ENCODE peak calls at places on chromosomes 16 and 17, in seven cellular contexts. A is HL-60, R is stomach, D is sigmoid colon, W is breast epithelium, Z is transverse colon, N is prostate gland. K is an unnamed sample.

GRCh38 chr16:2897110-2897509 is 14.1 kb downstream of the FLYWCH2 start:
- DNase-seq in A (no peak), R (no peak), D (no peak), W (no peak), Z (no peak), N (no peak), K (peak)

GRCh38 chr16:70601576-70602575 is 44.5 kb upstream of the IL34 start:
- DNase-seq in A (no peak), R (no peak), D (no peak), W (no peak), Z (no peak), N (no peak), K (peak)

GRCh38 chr17:17900615-17901520 is 64.1 kb upstream of the SREBF1 start:
- DNase-seq in A (peak), R (peak), D (peak), W (peak), Z (peak), N (peak), K (peak)

GRCh38 chr17:75785016-75785769 is 587 bp downstream of the UNK start:
- DNase-seq in A (peak), R (peak), D (peak), W (peak), Z (peak), N (peak), K (peak)

GRCh38 chr17:72381597-72382397 is 261.0 kb downstream of the SOX9 start:
- DNase-seq in A (no peak), R (no peak), D (no peak), W (no peak), Z (no peak), N (no peak), K (no peak)

GRCh38 chr17:42548070-42548837 is 4.5 kb upstream of the HSD17B1 start:
- DNase-seq in A (no peak), R (peak), D (no peak), W (peak), Z (peak), N (peak), K (peak)

GRCh38 chr16:49755291-49755611 is 100.7 kb downstream of the ZNF423 start:
- DNase-seq in A (no peak), R (no peak), D (no peak), W (no peak), Z (no peak), N (peak), K (no peak)

GRCh38 chr17:15908378-15908777 is 36.6 kb upstream of the ADORA2B start:
- DNase-seq in A (no peak), R (no peak), D (no peak), W (no peak), Z (no peak), N (no peak), K (no peak)

GRCh38 chr17:70074991-70075390 is at the start of gene KCNJ16:
- DNase-seq in A (no peak), R (peak), D (no peak), W (no peak), Z (peak), N (no peak), K (no peak)

GRCh38 chr17:5705081-5705875 is 121.0 kb upstream of the NLRP1 start:
- DNase-seq in A (no peak), R (no peak), D (no peak), W (no peak), Z (no peak), N (no peak), K (no peak)

GRCh38 chr16:79892278-79892677 is 291.7 kb upstream of the MAF start:
- DNase-seq in A (no peak), R (no peak), D (no peak), W (no peak), Z (no peak), N (no peak), K (no peak)

GRCh38 chr17:2517539-2517938 is 5.9 kb upstream of the METTL16 start:
- DNase-seq in A (no peak), R (no peak), D (peak), W (no peak), Z (no peak), N (no peak), K (no peak)

GRCh38 chr17:32588982-32589381 is 102.2 kb downstream of the CDK5R1 start:
- DNase-seq in A (no peak), R (no peak), D (no peak), W (no peak), Z (no peak), N (no peak), K (no peak)

GRCh38 chr17:56908061-56908542 is 5.7 kb downstream of the TRIM25 start:
- DNase-seq in A (peak), R (peak), D (no peak), W (no peak), Z (peak), N (no peak), K (peak)

GRCh38 chr17:63881935-63882601 is at the start of gene GH2:
- DNase-seq in A (peak), R (peak), D (no peak), W (no peak), Z (peak), N (peak), K (peak)

GRCh38 chr17:57671546-57672204 is 73.4 kb downstream of the CCDC182 start:
- DNase-seq in A (peak), R (peak), D (peak), W (peak), Z (peak), N (peak), K (peak)

GRCh38 chr16:52611817-52612673 is 65.1 kb upstream of the TOX3 start:
- DNase-seq in A (no peak), R (peak), D (no peak), W (no peak), Z (peak), N (no peak), K (no peak)

GRCh38 chr17:28901866-28902818 is 737 bp downstream of the DHRS13 start:
- DNase-seq in A (peak), R (peak), D (no peak), W (no peak), Z (peak), N (peak), K (no peak)

GRCh38 chr16:15775209-15775608 is 81.6 kb downstream of the MYH11 start:
- DNase-seq in A (no peak), R (no peak), D (no peak), W (no peak), Z (no peak), N (no peak), K (no peak)

DNA sequence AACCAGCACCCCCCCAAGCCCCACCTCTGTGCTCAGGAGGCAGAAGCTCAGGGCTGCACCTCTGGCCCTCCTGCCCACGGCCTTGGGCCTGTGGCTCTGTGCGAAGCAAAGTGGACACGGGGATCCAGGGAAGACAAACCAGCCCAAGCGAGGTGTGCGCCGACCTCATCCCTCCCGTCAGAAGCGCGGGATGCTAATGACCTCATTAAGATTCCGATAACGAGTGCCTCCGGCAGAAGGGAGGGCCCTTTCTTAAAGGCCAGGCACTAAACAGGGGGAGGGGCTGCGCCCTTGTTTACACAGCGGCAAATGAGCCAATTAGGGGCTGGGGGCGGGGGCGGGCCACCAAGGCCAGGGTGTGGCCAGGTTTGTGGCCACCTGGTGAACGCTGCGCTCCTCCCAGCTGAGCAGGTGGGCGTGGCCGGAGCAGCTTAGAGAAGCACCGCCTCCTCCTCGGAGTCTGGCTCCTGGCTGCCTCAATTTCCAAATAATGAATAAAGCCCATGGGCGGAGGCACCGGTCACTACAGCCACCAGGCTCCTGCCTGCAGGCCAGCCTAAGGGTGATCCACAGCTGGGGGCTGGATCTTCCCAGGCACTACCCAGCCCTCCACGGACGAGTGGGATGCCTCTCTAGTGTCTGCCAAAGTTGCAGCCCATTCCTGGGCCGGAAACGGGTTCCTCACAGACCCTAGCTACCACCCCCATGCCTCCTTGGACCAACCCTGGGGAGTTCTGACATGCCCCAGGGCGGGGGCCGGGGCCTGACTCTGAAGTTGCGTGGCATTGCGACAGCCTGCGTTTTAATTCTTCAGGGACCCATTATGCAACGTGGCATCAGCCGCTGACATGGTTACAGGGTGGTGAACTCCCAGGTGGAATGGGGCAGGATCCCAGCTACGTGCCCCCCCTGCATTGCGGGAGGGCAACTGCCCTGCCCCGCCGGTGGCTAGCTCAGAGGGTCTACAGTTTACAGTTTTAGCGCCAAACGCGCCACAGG is 3.0 kb downstream of the CBX4 start:
- DNase-seq in A (peak), R (peak), D (no peak), W (peak), Z (peak), N (peak), K (peak)
- TF ChIP-seq POLR2AphosphoS5 in A (peak), R (no peak), D (no peak), W (no peak), Z (peak), N (peak), K (no peak)

GRCh38 chr16:69453936-69454335 is 29.5 kb downstream of the CYB5B start:
- DNase-seq in A (no peak), R (no peak), D (no peak), W (no peak), Z (no peak), N (no peak), K (no peak)

GRCh38 chr16:69448470-69449193 is 24.2 kb downstream of the CYB5B start:
- DNase-seq in A (no peak), R (no peak), D (no peak), W (no peak), Z (no peak), N (no peak), K (no peak)

GRCh38 chr16:69451166-69451565 is 26.7 kb downstream of the CYB5B start:
- DNase-seq in A (no peak), R (no peak), D (no peak), W (no peak), Z (no peak), N (no peak), K (no peak)
- H3K27ac ChIP-seq in A (no peak), R (no peak), D (no peak), W (no peak), Z (no peak), N (no peak), K (no peak)

GRCh38 chr17:74214642-74215331 is 1.4 kb downstream of the TTYH2 start:
- DNase-seq in A (no peak), R (no peak), D (no peak), W (no peak), Z (no peak), N (no peak), K (no peak)

GRCh38 chr17:74213897-74214386 is 571 bp downstream of the TTYH2 start:
- DNase-seq in A (peak), R (no peak), D (peak), W (no peak), Z (peak), N (no peak), K (peak)

GRCh38 chr17:74212262-74212912 is 984 bp upstream of the TTYH2 start:
- DNase-seq in A (no peak), R (no peak), D (peak), W (no peak), Z (peak), N (no peak), K (peak)

GRCh38 chr17:74211929-74212261 is 1.5 kb upstream of the TTYH2 start:
- DNase-seq in A (peak), R (no peak), D (no peak), W (no peak), Z (no peak), N (no peak), K (no peak)

DNA sequence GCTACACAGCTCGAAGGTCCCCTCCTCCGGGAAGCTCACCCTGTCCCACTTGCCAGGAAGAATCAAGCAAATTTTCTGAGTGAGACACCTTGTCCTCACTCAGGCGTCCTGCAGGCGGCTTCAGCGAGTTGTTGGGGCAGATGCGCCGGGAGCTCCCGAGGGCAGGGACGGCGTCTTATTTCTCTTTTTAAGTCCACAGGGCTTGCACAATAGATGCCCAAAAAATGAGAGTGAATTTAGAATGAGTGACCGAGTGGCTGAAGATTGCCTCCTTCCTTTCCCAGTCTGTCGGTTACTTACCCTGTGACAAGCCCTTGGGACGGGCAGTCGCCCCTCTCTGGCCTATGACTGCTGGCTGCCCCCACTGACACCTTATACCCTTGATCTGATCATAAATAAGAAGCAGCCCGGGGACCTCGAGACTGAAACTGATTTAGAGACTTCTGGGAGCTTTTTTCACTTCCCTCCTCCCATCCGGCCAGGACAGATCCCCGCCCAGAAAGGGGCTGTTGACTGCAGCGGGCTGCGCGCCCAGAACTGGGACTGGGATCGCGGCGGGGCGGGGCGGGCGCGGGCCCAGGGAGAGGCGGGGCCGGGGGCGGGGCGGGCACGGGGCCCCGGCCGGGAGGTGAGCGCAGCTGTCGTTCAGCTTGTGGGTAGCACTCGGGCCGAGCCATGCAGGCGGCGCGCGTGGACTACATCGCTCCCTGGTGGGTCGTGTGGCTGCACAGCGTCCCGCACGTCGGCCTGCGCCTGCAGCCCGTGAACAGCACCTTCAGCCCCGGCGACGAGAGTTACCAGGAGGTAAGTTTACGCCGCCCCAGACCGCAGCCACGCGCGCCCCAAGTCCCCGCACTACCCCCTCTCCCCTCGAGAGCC is at the start of gene TTYH2:
- DNase-seq in A (peak), R (peak), D (peak), W (peak), Z (peak), N (peak), K (peak)
- TF ChIP-seq CTCF in A (peak), R (no peak), D (no peak), W (no peak), Z (peak), N (no peak), K (no peak)

GRCh38 chr17:50070908-50071680 is 15.2 kb downstream of the ITGA3 start:
- DNase-seq in A (no peak), R (no peak), D (no peak), W (no peak), Z (no peak), N (no peak), K (peak)
- TF ChIP-seq POLR2AphosphoS5 in A (no peak), R (no peak), D (no peak), W (no peak), Z (no peak), N (no peak), K (no peak)

DNA sequence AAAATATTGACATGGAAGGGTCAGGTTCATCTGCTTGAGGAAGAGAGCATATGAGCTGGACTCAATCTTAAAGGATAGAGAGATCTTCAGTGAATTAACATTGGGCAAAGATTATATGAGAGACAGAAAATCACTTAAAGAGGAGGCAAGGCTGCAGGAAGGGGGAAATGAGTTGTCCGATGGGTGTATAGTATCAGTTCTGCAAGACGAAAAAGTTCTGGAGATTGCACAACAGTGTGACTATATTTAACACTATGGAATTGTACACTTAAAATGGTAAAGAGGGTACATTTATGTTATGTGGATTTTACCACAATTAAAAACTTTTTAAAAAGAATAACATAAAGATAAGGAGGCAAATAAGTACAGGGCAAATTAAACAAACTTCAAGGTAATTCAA is 80.7 kb downstream of the HELZ start:
- DNase-seq in A (no peak), R (no peak), D (no peak), W (no peak), Z (no peak), N (no peak), K (no peak)
- H3K27ac ChIP-seq in A (peak), R (no peak), D (no peak), W (no peak), Z (no peak), N (no peak), K (peak)

K was measured in spleen.